ENCODE peak calls at places on chromosomes 6 and 20, in seven cellular contexts. One of them, this sample, is unnamed.

GRCh38 chr6:33390767-33391277 is 801 bp upstream of the KIFC1 start:
- DNase-seq in heart right ventricle: no peak
- DNase-seq in A172: no peak
- DNase-seq in coronary artery: no peak
- DNase-seq in Daoy: no peak
- DNase-seq in GM23338: no peak
- DNase-seq in mammary epithelial cell: no peak
- DNase-seq in this sample: no peak

GRCh38 chr6:26223677-26224546 is 136.7 kb downstream of the HFE start:
- DNase-seq in heart right ventricle: peak
- DNase-seq in coronary artery: no peak
- DNase-seq in GM23338: peak
- DNase-seq in Daoy: peak
- DNase-seq in A172: peak
- DNase-seq in mammary epithelial cell: peak
- DNase-seq in this sample: no peak

GRCh38 chr6:169723200-169723909 is 945 bp downstream of the PHF10 start:
- DNase-seq in coronary artery: peak
- DNase-seq in mammary epithelial cell: peak
- DNase-seq in Daoy: peak
- DNase-seq in heart right ventricle: peak
- DNase-seq in A172: peak
- DNase-seq in GM23338: peak
- DNase-seq in this sample: peak

GRCh38 chr6:87574237-87574636 is 15.6 kb downstream of the RARS2 start:
- DNase-seq in A172: no peak
- DNase-seq in heart right ventricle: no peak
- DNase-seq in coronary artery: no peak
- DNase-seq in Daoy: no peak
- DNase-seq in mammary epithelial cell: peak
- DNase-seq in GM23338: no peak
- DNase-seq in this sample: no peak

GRCh38 chr6:95686858-95687257 is 109.5 kb downstream of the MANEA start:
- DNase-seq in heart right ventricle: no peak
- DNase-seq in Daoy: no peak
- DNase-seq in A172: no peak
- DNase-seq in mammary epithelial cell: no peak
- DNase-seq in GM23338: no peak
- DNase-seq in coronary artery: no peak
- DNase-seq in this sample: no peak

GRCh38 chr20:20076297-20077065 is 24.1 kb downstream of the CFAP61 start:
- DNase-seq in coronary artery: no peak
- DNase-seq in mammary epithelial cell: peak
- DNase-seq in Daoy: peak
- DNase-seq in GM23338: no peak
- DNase-seq in heart right ventricle: no peak
- DNase-seq in A172: peak
- DNase-seq in this sample: peak

GRCh38 chr6:12160350-12160749 is 129.8 kb upstream of the EDN1 start:
- DNase-seq in coronary artery: no peak
- DNase-seq in GM23338: no peak
- DNase-seq in Daoy: no peak
- DNase-seq in heart right ventricle: no peak
- DNase-seq in mammary epithelial cell: no peak
- DNase-seq in A172: no peak
- DNase-seq in this sample: no peak

GRCh38 chr6:78492351-78493010 is 374.9 kb upstream of the IRAK1BP1 start:
- DNase-seq in A172: peak
- DNase-seq in heart right ventricle: no peak
- DNase-seq in Daoy: no peak
- DNase-seq in mammary epithelial cell: peak
- DNase-seq in GM23338: no peak
- DNase-seq in coronary artery: no peak
- DNase-seq in this sample: no peak

GRCh38 chr6:106509420-106510089 is 119.7 kb downstream of the RTN4IP1 start:
- DNase-seq in Daoy: no peak
- DNase-seq in coronary artery: no peak
- DNase-seq in heart right ventricle: no peak
- DNase-seq in A172: no peak
- DNase-seq in GM23338: peak
- DNase-seq in mammary epithelial cell: no peak
- DNase-seq in this sample: no peak